ENCODE peak calls at places on chromosomes 5 and 9, in nine cellular contexts. O, F, U, K, C, N, Q, T and V are unnamed samples.

GRCh38 chr5:154287136-154287535 is 96.6 kb downstream of the GALNT10 start:
- DNase-seq in O (no peak), F (no peak), U (peak), K (no peak), C (no peak), N (peak), Q (no peak), T (peak), V (no peak)

GRCh38 chr5:139141841-139142240 is 56.3 kb downstream of the SIL1 start:
- DNase-seq in O (no peak), F (peak), U (no peak), K (no peak), C (peak), N (no peak), Q (no peak), T (peak), V (no peak)

GRCh38 chr9:121906074-121906520 is 187.0 kb downstream of the TTLL11 start:
- DNase-seq in O (no peak), F (no peak), U (no peak), K (no peak), C (no peak), N (no peak), Q (no peak), T (no peak), V (no peak)

GRCh38 chr5:20524956-20525529 is 537.0 kb upstream of the CDH18 start:
- DNase-seq in O (no peak), F (no peak), U (no peak), K (no peak), C (no peak), N (no peak), Q (no peak), T (no peak), V (no peak)

GRCh38 chr5:91042225-91042624 is 340.9 kb downstream of the ARRDC3 start:
- DNase-seq in O (no peak), F (no peak), U (no peak), K (no peak), C (no peak), N (no peak), Q (no peak), T (no peak), V (no peak)

GRCh38 chr5:13316191-13316590 is 628.3 kb downstream of the DNAH5 start:
- DNase-seq in O (no peak), F (no peak), U (no peak), K (no peak), C (no peak), N (no peak), Q (no peak), T (no peak), V (no peak)

GRCh38 chr5:126640867-126641266 is 40.1 kb downstream of the PHAX start:
- DNase-seq in O (no peak), F (no peak), U (no peak), K (no peak), C (no peak), N (no peak), Q (no peak), T (no peak), V (no peak)

GRCh38 chr5:163964650-163965049 is 459.2 kb downstream of the MAT2B start:
- DNase-seq in O (no peak), F (peak), U (no peak), K (no peak), C (no peak), N (peak), Q (no peak), T (no peak), V (no peak)

GRCh38 chr5:171945066-171945465 is 61.4 kb downstream of the FBXW11 start:
- DNase-seq in O (no peak), F (no peak), U (no peak), K (no peak), C (no peak), N (no peak), Q (no peak), T (no peak), V (no peak)

GRCh38 chr9:98095401-98095800 is 23.6 kb downstream of the TRIM14 start:
- DNase-seq in O (no peak), F (no peak), U (no peak), K (no peak), C (no peak), N (no peak), Q (no peak), T (no peak), V (no peak)

GRCh38 chr5:115961413-115962238 is 649 bp upstream of the LVRN start:
- DNase-seq in O (no peak), F (no peak), U (no peak), K (no peak), C (no peak), N (peak), Q (no peak), T (no peak), V (peak)

GRCh38 chr9:5879419-5880181 is 11.1 kb upstream of the MLANA start:
- DNase-seq in O (no peak), F (peak), U (peak), K (no peak), C (peak), N (peak), Q (no peak), T (peak), V (peak)

GRCh38 chr9:130972957-130973685 is 34.1 kb upstream of the FIBCD1 start:
- DNase-seq in O (no peak), F (no peak), U (no peak), K (no peak), C (no peak), N (no peak), Q (no peak), T (no peak), V (no peak)

GRCh38 chr9:26054600-26055516 is 376.6 kb upstream of the TUSC1 start:
- DNase-seq in O (no peak), F (no peak), U (no peak), K (no peak), C (no peak), N (no peak), Q (no peak), T (no peak), V (no peak)

GRCh38 chr9:77514886-77515711 is 133.0 kb downstream of the GNA14 start:
- DNase-seq in O (no peak), F (no peak), U (no peak), K (peak), C (no peak), N (no peak), Q (no peak), T (peak), V (no peak)

GRCh38 chr9:21611896-21612295 is 129.8 kb upstream of the IFNE start:
- DNase-seq in O (no peak), F (no peak), U (no peak), K (no peak), C (peak), N (no peak), Q (no peak), T (no peak), V (no peak)

GRCh38 chr9:6667633-6668280 is 22.2 kb upstream of the GLDC start:
- DNase-seq in O (no peak), F (peak), U (peak), K (no peak), C (no peak), N (peak), Q (no peak), T (no peak), V (peak)

GRCh38 chr5:151042453-151043093 is 22.2 kb downstream of the GPX3 start:
- DNase-seq in O (no peak), F (no peak), U (no peak), K (no peak), C (no peak), N (no peak), Q (no peak), T (no peak), V (no peak)

GRCh38 chr9:34988218-34989055 is 1.1 kb upstream of the DNAJB5 start:
- DNase-seq in O (no peak), F (peak), U (no peak), K (no peak), C (no peak), N (peak), Q (no peak), T (no peak), V (peak)

GRCh38 chr5:53008751-53009150 is 19.6 kb downstream of the ITGA2 start:
- DNase-seq in O (no peak), F (no peak), U (peak), K (no peak), C (peak), N (no peak), Q (no peak), T (no peak), V (no peak)

GRCh38 chr5:149878371-149878770 is 66.2 kb downstream of the PDE6A start:
- DNase-seq in O (no peak), F (no peak), U (no peak), K (no peak), C (no peak), N (no peak), Q (no peak), T (peak), V (no peak)

GRCh38 chr9:122819791-122820489 is 8.4 kb downstream of the PDCL start:
- DNase-seq in O (no peak), F (no peak), U (no peak), K (no peak), C (no peak), N (no peak), Q (no peak), T (no peak), V (no peak)

GRCh38 chr5:75051217-75051751 is 1.1 kb downstream of the GCNT4 start:
- DNase-seq in O (no peak), F (no peak), U (no peak), K (no peak), C (no peak), N (peak), Q (no peak), T (no peak), V (no peak)

GRCh38 chr5:163653526-163653925 is 148.1 kb downstream of the MAT2B start:
- DNase-seq in O (no peak), F (no peak), U (no peak), K (no peak), C (no peak), N (no peak), Q (no peak), T (no peak), V (no peak)

GRCh38 chr5:56126487-56127179 is 106.5 kb downstream of the ANKRD55 start:
- DNase-seq in O (no peak), F (no peak), U (no peak), K (no peak), C (no peak), N (no peak), Q (no peak), T (no peak), V (peak)

GRCh38 chr9:33517373-33517772 is 6.7 kb upstream of the ANKRD18B start:
- DNase-seq in O (no peak), F (peak), U (peak), K (peak), C (no peak), N (peak), Q (no peak), T (peak), V (peak)

GRCh38 chr5:1763548-1763911 is 36.1 kb downstream of the MRPL36 start:
- DNase-seq in O (no peak), F (peak), U (peak), K (peak), C (peak), N (peak), Q (peak), T (peak), V (peak)

GRCh38 chr5:137733922-137734695 is 1.8 kb downstream of the KLHL3 start:
- DNase-seq in O (no peak), F (no peak), U (no peak), K (no peak), C (no peak), N (peak), Q (no peak), T (no peak), V (no peak)

GRCh38 chr9:84001621-84002020 is 21.0 kb downstream of the RMI1 start:
- DNase-seq in O (no peak), F (no peak), U (no peak), K (peak), C (no peak), N (no peak), Q (no peak), T (no peak), V (no peak)

DNA sequence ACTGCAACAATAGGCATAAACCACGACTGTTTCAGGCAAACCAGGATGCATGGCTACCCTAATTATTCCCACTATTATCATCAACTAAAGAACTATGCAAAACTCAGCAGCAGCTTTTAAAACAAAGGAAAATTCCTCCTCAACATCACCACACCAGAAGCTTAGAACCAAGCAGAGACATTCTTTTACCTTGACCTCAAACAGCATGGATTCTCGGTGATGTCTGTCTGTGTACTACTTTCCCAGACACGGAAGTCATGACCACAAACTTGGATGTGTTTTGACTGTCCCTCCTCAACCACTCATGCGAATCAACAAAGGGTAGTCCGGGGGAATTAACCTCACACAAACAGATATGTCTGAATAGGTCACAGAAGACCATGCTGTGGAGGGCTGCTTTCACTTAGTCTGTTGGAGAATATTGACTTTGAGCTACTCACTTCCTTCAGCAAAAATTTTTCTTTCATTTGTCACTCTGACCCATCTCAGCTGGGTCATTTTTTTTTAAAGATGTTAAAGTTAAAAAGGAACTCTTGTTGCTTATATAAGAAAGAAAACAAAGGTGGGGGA is 343.6 kb upstream of the CDH6 start:
- DNase-seq in O (no peak), F (no peak), U (peak), K (no peak), C (no peak), N (no peak), Q (peak), T (peak), V (no peak)
- TF ChIP-seq REST in O (no peak), F (no peak), U (no peak), K (no peak), C (no peak), N (no peak), Q (no peak), T (no peak), V (no peak)

DNA sequence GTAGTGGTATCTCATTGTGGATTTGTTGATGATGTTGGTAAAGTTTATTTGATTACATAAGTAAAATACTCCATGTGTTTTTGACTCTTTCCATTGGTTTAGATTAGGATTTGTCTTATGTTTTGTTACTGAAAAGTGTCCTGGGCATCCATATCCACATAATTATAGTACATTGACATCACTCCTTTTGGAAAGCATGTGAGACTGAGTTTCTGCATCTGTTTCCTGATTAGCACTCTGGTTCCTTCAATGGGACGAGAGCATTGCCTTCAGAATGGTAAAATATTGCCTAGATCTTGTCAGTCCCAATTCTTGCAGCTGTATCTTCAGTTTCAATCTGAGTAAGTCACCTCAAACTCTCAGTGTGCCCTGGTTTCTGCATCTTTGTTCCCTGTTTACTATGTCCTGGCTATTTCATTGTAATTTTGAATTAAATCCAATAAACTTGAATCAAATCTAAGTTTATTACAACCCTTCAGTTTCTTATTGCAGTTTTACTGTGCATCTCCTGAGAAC is 128.1 kb downstream of the FBXO38 start:
- DNase-seq in O (no peak), F (no peak), U (no peak), K (no peak), C (no peak), N (no peak), Q (no peak), T (no peak), V (no peak)
- TF ChIP-seq REST in O (no peak), F (no peak), U (no peak), K (no peak), C (no peak), N (no peak), Q (no peak), T (no peak), V (no peak)

GRCh38 chr9:108108290-108108689 is 618.7 kb upstream of the KLF4 start:
- DNase-seq in O (no peak), F (peak), U (no peak), K (no peak), C (no peak), N (no peak), Q (no peak), T (no peak), V (no peak)
- TF ChIP-seq REST in O (no peak), F (no peak), U (no peak), K (no peak), C (no peak), N (no peak), Q (no peak), T (no peak), V (no peak)

GRCh38 chr9:109918359-109919163 is 138.6 kb downstream of the PALM2AKAP2 start:
- DNase-seq in O (peak), F (no peak), U (no peak), K (no peak), C (no peak), N (no peak), Q (no peak), T (no peak), V (no peak)
- TF ChIP-seq REST in O (peak), F (no peak), U (no peak), K (no peak), C (no peak), N (no peak), Q (no peak), T (no peak), V (no peak)

GRCh38 chr9:127336086-127336485 is 60.9 kb upstream of the SLC2A8 start:
- DNase-seq in O (no peak), F (no peak), U (no peak), K (no peak), C (no peak), N (no peak), Q (no peak), T (no peak), V (no peak)

GRCh38 chr9:127344373-127344995 is 52.5 kb upstream of the SLC2A8 start:
- DNase-seq in O (no peak), F (no peak), U (no peak), K (no peak), C (no peak), N (no peak), Q (no peak), T (no peak), V (no peak)

GRCh38 chr9:127341152-127341551 is 55.8 kb upstream of the SLC2A8 start:
- DNase-seq in O (no peak), F (no peak), U (no peak), K (no peak), C (no peak), N (no peak), Q (no peak), T (no peak), V (no peak)

GRCh38 chr9:127336708-127337352 is 60.1 kb upstream of the SLC2A8 start:
- DNase-seq in O (no peak), F (no peak), U (peak), K (no peak), C (peak), N (no peak), Q (peak), T (peak), V (no peak)

GRCh38 chr9:127340721-127341120 is 56.2 kb upstream of the SLC2A8 start:
- DNase-seq in O (no peak), F (no peak), U (no peak), K (no peak), C (no peak), N (no peak), Q (no peak), T (no peak), V (no peak)
- TF ChIP-seq REST in O (no peak), F (no peak), U (no peak), K (no peak), C (no peak), N (no peak), Q (no peak), T (no peak), V (no peak)

GRCh38 chr5:135100011-135100410 is 66.0 kb upstream of the PITX1 start:
- DNase-seq in O (no peak), F (no peak), U (no peak), K (no peak), C (no peak), N (no peak), Q (no peak), T (no peak), V (no peak)
- TF ChIP-seq REST in O (no peak), F (no peak), U (no peak), K (no peak), C (no peak), N (no peak), Q (no peak), T (no peak), V (no peak)